ENCODE peak calls at places on chromosome 15, in six cellular contexts. One of them, this sample, is unnamed.

GRCh38 chr15:31338879-31339557 is 12.4 kb downstream of the KLF13 start:
- DNase-seq in spleen: peak; percentile 83
- DNase-seq in breast epithelium: peak; percentile 90
- DNase-seq in sigmoid colon: no peak
- DNase-seq in prostate gland: no peak
- DNase-seq in transverse colon: no peak
- DNase-seq in this sample: no peak

GRCh38 chr15:85687329-85687728 is 107.4 kb downstream of the KLHL25 start:
- DNase-seq in spleen: no peak
- DNase-seq in breast epithelium: no peak
- DNase-seq in sigmoid colon: no peak
- DNase-seq in prostate gland: no peak
- DNase-seq in transverse colon: no peak
- DNase-seq in this sample: no peak

GRCh38 chr15:74793135-74794028 is 11.5 kb downstream of the CSK start:
- DNase-seq in spleen: peak; percentile 90
- DNase-seq in breast epithelium: no peak
- DNase-seq in sigmoid colon: peak; percentile 59
- DNase-seq in prostate gland: no peak
- DNase-seq in transverse colon: peak; percentile 59
- DNase-seq in this sample: no peak

GRCh38 chr15:59524331-59524731 is 86.3 kb downstream of the FAM81A start:
- DNase-seq in spleen: no peak
- DNase-seq in breast epithelium: no peak
- DNase-seq in sigmoid colon: no peak
- DNase-seq in prostate gland: no peak
- DNase-seq in transverse colon: no peak
- DNase-seq in this sample: no peak

GRCh38 chr15:39084683-39085530 is 496.0 kb upstream of the THBS1 start:
- DNase-seq in spleen: no peak
- DNase-seq in breast epithelium: no peak
- DNase-seq in sigmoid colon: peak; percentile 81
- DNase-seq in prostate gland: no peak
- DNase-seq in transverse colon: peak; percentile 23
- DNase-seq in this sample: no peak

GRCh38 chr15:97915261-97915660 is 45.2 kb upstream of the ARRDC4 start:
- DNase-seq in spleen: no peak
- DNase-seq in breast epithelium: no peak
- DNase-seq in sigmoid colon: no peak
- DNase-seq in prostate gland: no peak
- DNase-seq in transverse colon: no peak
- DNase-seq in this sample: no peak

GRCh38 chr15:70245932-70246622 is 148.4 kb upstream of the TLE3 start:
- DNase-seq in spleen: peak; percentile 75
- DNase-seq in breast epithelium: no peak
- DNase-seq in sigmoid colon: peak; percentile 69
- DNase-seq in prostate gland: no peak
- DNase-seq in transverse colon: peak; percentile 38
- DNase-seq in this sample: no peak

GRCh38 chr15:37880009-37880834 is 54.2 kb upstream of the TMCO5A start:
- DNase-seq in spleen: no peak
- DNase-seq in breast epithelium: no peak
- DNase-seq in sigmoid colon: no peak
- DNase-seq in prostate gland: no peak
- DNase-seq in transverse colon: no peak
- DNase-seq in this sample: no peak

GRCh38 chr15:78308422-78309021 is 9.1 kb upstream of the SKIC8 start:
- DNase-seq in spleen: peak; percentile 83
- DNase-seq in breast epithelium: peak; percentile 26
- DNase-seq in sigmoid colon: peak; percentile 81
- DNase-seq in prostate gland: peak; percentile 71
- DNase-seq in transverse colon: peak; percentile 81
- DNase-seq in this sample: no peak

GRCh38 chr15:48940508-48940907 is 23.2 kb downstream of the SHC4 start:
- DNase-seq in spleen: no peak
- DNase-seq in breast epithelium: no peak
- DNase-seq in sigmoid colon: no peak
- DNase-seq in prostate gland: no peak
- DNase-seq in transverse colon: no peak
- DNase-seq in this sample: no peak

GRCh38 chr15:99113547-99114271 is 8.8 kb downstream of the SYNM start:
- DNase-seq in spleen: peak; percentile 63
- DNase-seq in breast epithelium: no peak
- DNase-seq in sigmoid colon: peak; percentile 72
- DNase-seq in prostate gland: no peak
- DNase-seq in transverse colon: no peak
- DNase-seq in this sample: no peak

GRCh38 chr15:32833323-32833944 is 115.6 kb downstream of the GREM1 start:
- DNase-seq in spleen: no peak
- DNase-seq in breast epithelium: no peak
- DNase-seq in sigmoid colon: no peak
- DNase-seq in prostate gland: no peak
- DNase-seq in transverse colon: no peak
- DNase-seq in this sample: no peak
- TF ChIP-seq POLR2AphosphoS5 in spleen: no peak
- TF ChIP-seq POLR2AphosphoS5 in breast epithelium: no peak
- TF ChIP-seq POLR2AphosphoS5 in sigmoid colon: no peak
- TF ChIP-seq POLR2AphosphoS5 in prostate gland: no peak
- TF ChIP-seq POLR2AphosphoS5 in transverse colon: no peak
- TF ChIP-seq POLR2AphosphoS5 in this sample: no peak

DNA sequence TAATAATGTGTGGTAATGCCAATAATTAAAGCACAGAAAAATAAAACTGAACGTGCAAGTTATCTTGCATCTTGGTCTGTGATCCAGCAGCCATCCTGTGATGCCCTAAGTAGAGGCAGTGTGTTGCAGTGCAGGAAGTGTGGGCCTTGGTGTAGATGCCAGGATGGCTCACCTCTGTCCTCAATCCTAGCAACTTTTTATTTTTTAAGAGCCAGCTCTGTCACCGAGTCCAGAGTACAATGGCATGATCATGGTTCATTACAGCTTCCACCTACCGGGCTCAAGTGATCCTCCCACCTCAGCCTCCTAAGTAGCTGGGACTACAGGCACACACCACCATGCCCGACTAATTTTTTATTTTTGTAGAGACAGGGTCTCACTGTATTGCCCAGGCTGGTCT is 7.6 kb downstream of the BAHD1 start:
- DNase-seq in spleen: no peak
- DNase-seq in breast epithelium: no peak
- DNase-seq in sigmoid colon: no peak
- DNase-seq in prostate gland: no peak
- DNase-seq in transverse colon: peak; percentile 45
- DNase-seq in this sample: no peak
- H3K4me1 ChIP-seq in spleen: peaks cover 72% of the 10 kb centered on the region
- H3K4me1 ChIP-seq in breast epithelium: peaks cover 3% of the 10 kb centered on the region
- H3K4me1 ChIP-seq in sigmoid colon: no peaks in the 10 kb centered on the region
- H3K4me1 ChIP-seq in prostate gland: peaks cover 7% of the 10 kb centered on the region
- H3K4me1 ChIP-seq in transverse colon: peaks cover 67% of the 10 kb centered on the region
- H3K4me1 ChIP-seq in this sample: peaks cover 28% of the 10 kb centered on the region

GRCh38 chr15:28944696-28945300 is 59.0 kb downstream of the APBA2 start:
- DNase-seq in spleen: peak; percentile 64
- DNase-seq in breast epithelium: no peak
- DNase-seq in sigmoid colon: peak; percentile 32
- DNase-seq in prostate gland: no peak
- DNase-seq in transverse colon: no peak
- DNase-seq in this sample: peak; percentile 44

GRCh38 chr15:28950916-28951315 is 65.1 kb downstream of the APBA2 start:
- DNase-seq in spleen: no peak
- DNase-seq in breast epithelium: no peak
- DNase-seq in sigmoid colon: no peak
- DNase-seq in prostate gland: no peak
- DNase-seq in transverse colon: no peak
- DNase-seq in this sample: no peak

GRCh38 chr15:28947241-28947674 is 61.5 kb downstream of the APBA2 start:
- DNase-seq in spleen: peak; percentile 65
- DNase-seq in breast epithelium: no peak
- DNase-seq in sigmoid colon: peak; percentile 26
- DNase-seq in prostate gland: no peak
- DNase-seq in transverse colon: no peak
- DNase-seq in this sample: peak; percentile 55

GRCh38 chr15:28945626-28946215 is 59.9 kb downstream of the APBA2 start:
- DNase-seq in spleen: peak; percentile 36
- DNase-seq in breast epithelium: no peak
- DNase-seq in sigmoid colon: peak; percentile 46
- DNase-seq in prostate gland: no peak
- DNase-seq in transverse colon: no peak
- DNase-seq in this sample: no peak

DNA sequence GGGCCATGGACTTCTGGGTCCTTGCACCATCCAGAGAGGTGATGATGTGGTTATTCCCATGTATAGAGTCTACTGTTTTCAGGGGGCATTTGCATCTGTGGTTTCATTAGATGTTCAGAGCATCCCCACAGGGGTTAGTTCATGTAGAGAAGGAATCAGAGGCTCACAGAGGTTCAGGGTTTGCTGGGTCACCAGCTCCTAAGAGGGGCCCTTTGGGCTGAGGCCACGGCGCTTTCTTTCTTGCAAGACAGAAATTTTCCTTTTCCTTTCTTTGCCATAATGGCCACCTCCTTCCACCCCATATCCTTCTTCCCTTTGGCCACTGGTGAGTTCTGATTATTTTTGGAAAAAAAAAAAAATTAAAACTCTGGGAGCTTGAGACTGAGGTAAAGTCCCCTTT is 62.3 kb downstream of the APBA2 start:
- DNase-seq in spleen: peak; percentile 18
- DNase-seq in breast epithelium: no peak
- DNase-seq in sigmoid colon: peak; percentile 5
- DNase-seq in prostate gland: no peak
- DNase-seq in transverse colon: no peak
- DNase-seq in this sample: no peak
- H3K4me3 ChIP-seq in spleen: no peak overlapping the region
- H3K4me3 ChIP-seq in breast epithelium: no peak overlapping the region
- H3K4me3 ChIP-seq in sigmoid colon: no peak overlapping the region
- H3K4me3 ChIP-seq in prostate gland: no peak overlapping the region
- H3K4me3 ChIP-seq in transverse colon: no peak overlapping the region
- H3K4me3 ChIP-seq in this sample: no peak overlapping the region

GRCh38 chr15:93825721-93826120 is 405.6 kb upstream of the MCTP2 start:
- DNase-seq in spleen: no peak
- DNase-seq in breast epithelium: no peak
- DNase-seq in sigmoid colon: no peak
- DNase-seq in prostate gland: no peak
- DNase-seq in transverse colon: no peak
- DNase-seq in this sample: no peak
- TF ChIP-seq POLR2AphosphoS5 in spleen: no peak
- TF ChIP-seq POLR2AphosphoS5 in breast epithelium: no peak
- TF ChIP-seq POLR2AphosphoS5 in sigmoid colon: no peak
- TF ChIP-seq POLR2AphosphoS5 in prostate gland: no peak
- TF ChIP-seq POLR2AphosphoS5 in transverse colon: no peak
- TF ChIP-seq POLR2AphosphoS5 in this sample: no peak

GRCh38 chr15:45637552-45638033 is 2.8 kb downstream of the SQOR start:
- DNase-seq in spleen: no peak
- DNase-seq in breast epithelium: no peak
- DNase-seq in sigmoid colon: peak; percentile 84
- DNase-seq in prostate gland: peak; percentile 71
- DNase-seq in transverse colon: peak; percentile 71
- DNase-seq in this sample: no peak
- H3K4me1 ChIP-seq in spleen: peaks cover 83% of the 10 kb centered on the region
- H3K4me1 ChIP-seq in breast epithelium: peaks cover 13% of the 10 kb centered on the region
- H3K4me1 ChIP-seq in sigmoid colon: no peaks in the 10 kb centered on the region
- H3K4me1 ChIP-seq in prostate gland: peaks cover 11% of the 10 kb centered on the region
- H3K4me1 ChIP-seq in transverse colon: peaks cover 66% of the 10 kb centered on the region
- H3K4me1 ChIP-seq in this sample: peaks cover 69% of the 10 kb centered on the region

This sample was measured in suprapubic skin.